ENCODE peak calls at places on chromosomes 1 and 21, in six cellular contexts. R is T-helper 9 cell; N is left ventricle myocardium superior; S is T-helper 2 cell treated with Interferon-gamma antibody and Interleukin-4, amounts not matched to agents 5 μg/mL and 100 μg/mL, for 36 hours; Q is AG08396; G is ureter. L is an unnamed sample.

GRCh38 chr1:42146916-42147320 is 6.3 kb upstream of the GUCA2B start:
- DNase-seq in S (peak), N (peak), R (peak), Q (peak), G (peak), L (no peak)

GRCh38 chr1:212951058-212951923 is 950 bp downstream of the VASH2 start:
- DNase-seq in S (no peak), N (no peak), G (no peak), R (no peak), Q (peak), L (no peak)

GRCh38 chr1:161013591-161014513 is 7.1 kb downstream of the F11R start:
- DNase-seq in R (peak), G (peak), N (peak), Q (peak), S (peak), L (peak)

GRCh38 chr1:53349968-53350852 is 22.3 kb upstream of the LRP8 start:
- DNase-seq in R (no peak), S (no peak), Q (no peak), N (no peak), G (peak), L (peak)

GRCh38 chr1:161351482-161351881 is 16.2 kb downstream of the CFAP126 start:
- DNase-seq in G (no peak), S (no peak), R (no peak), N (no peak), Q (no peak), L (no peak)

GRCh38 chr1:33753087-33753856 is 110.6 kb upstream of the HMGB4 start:
- DNase-seq in N (no peak), G (peak), R (no peak), S (no peak), Q (no peak), L (no peak)

GRCh38 chr1:156667610-156667967 is 9.6 kb downstream of the NES start:
- DNase-seq in Q (no peak), S (no peak), G (no peak), N (peak), R (no peak), L (peak)

GRCh38 chr1:245698116-245698515 is 543.3 kb downstream of the KIF26B start:
- DNase-seq in N (no peak), S (no peak), Q (no peak), R (no peak), G (no peak), L (no peak)

GRCh38 chr1:219443763-219444162 is 169.1 kb downstream of the ZC3H11B start:
- DNase-seq in S (no peak), G (no peak), N (no peak), Q (no peak), R (no peak), L (no peak)

GRCh38 chr1:17886838-17887441 is 131.8 kb downstream of the ACTL8 start:
- DNase-seq in Q (no peak), R (no peak), N (no peak), S (no peak), G (no peak), L (no peak)

GRCh38 chr1:81820761-81821160 is 20.0 kb downstream of the ADGRL2 start:
- DNase-seq in N (no peak), S (no peak), R (no peak), G (no peak), Q (no peak), L (no peak)

GRCh38 chr1:236766506-236766905 is 28.6 kb upstream of the MTR start:
- DNase-seq in Q (no peak), R (no peak), N (no peak), G (no peak), S (no peak), L (no peak)

GRCh38 chr1:100354971-100355394 is 2.7 kb downstream of the CDC14A start:
- DNase-seq in G (peak), R (no peak), N (no peak), S (no peak), Q (no peak), L (no peak)

GRCh38 chr1:183569801-183570200 is 20.5 kb downstream of the NCF2 start:
- DNase-seq in Q (no peak), G (no peak), N (no peak), R (no peak), S (no peak), L (no peak)

GRCh38 chr21:32514275-32515055 is 70.9 kb downstream of the TCP10L start:
- DNase-seq in S (no peak), R (no peak), Q (no peak), G (no peak), N (no peak), L (no peak)

GRCh38 chr1:209344146-209344545 is 239.4 kb upstream of the CAMK1G start:
- DNase-seq in Q (no peak), R (no peak), N (no peak), S (no peak), G (no peak), L (no peak)

GRCh38 chr1:26153966-26154572 is 4.8 kb upstream of the FAM110D start:
- DNase-seq in G (no peak), N (no peak), R (no peak), S (no peak), Q (no peak), L (no peak)

GRCh38 chr1:16145030-16145987 is 10.6 kb downstream of the EPHA2 start:
- DNase-seq in G (peak), S (no peak), N (peak), R (no peak), Q (peak), L (peak)

GRCh38 chr21:25953659-25954058 is 216.9 kb downstream of the APP start:
- DNase-seq in G (no peak), R (no peak), Q (no peak), S (no peak), N (no peak), L (no peak)

GRCh38 chr1:85200870-85201339 is at the start of gene SYDE2:
- DNase-seq in S (peak), Q (peak), G (peak), N (peak), R (peak), L (peak)

GRCh38 chr1:58749646-58750045 is 34.2 kb downstream of the JUN start:
- DNase-seq in Q (no peak), G (no peak), N (no peak), R (no peak), S (no peak), L (no peak)

GRCh38 chr1:63902844-63903589 is 129.2 kb downstream of the ROR1 start:
- DNase-seq in G (no peak), N (no peak), R (no peak), Q (no peak), S (no peak), L (no peak)

GRCh38 chr1:27638805-27639204 is 3.8 kb upstream of the FGR start:
- DNase-seq in S (no peak), R (no peak), G (no peak), N (no peak), Q (no peak), L (no peak)

GRCh38 chr1:155324717-155325595 is 4.3 kb downstream of the RUSC1 start:
- DNase-seq in R (no peak), N (peak), Q (peak), G (peak), S (no peak), L (peak)

GRCh38 chr1:214862421-214862820 is 220.1 kb upstream of the KCNK2 start:
- DNase-seq in S (no peak), G (no peak), Q (no peak), N (no peak), R (no peak), L (no peak)

GRCh38 chr1:4221107-4221506 is 321.0 kb upstream of the C1orf174 start:
- DNase-seq in S (no peak), Q (no peak), R (no peak), G (no peak), N (no peak), L (no peak)

GRCh38 chr1:9406111-9406510 is 113.4 kb downstream of the SPSB1 start:
- DNase-seq in N (no peak), R (no peak), Q (no peak), G (no peak), S (no peak), L (no peak)

GRCh38 chr1:246597340-246597739 is 31.1 kb downstream of the CNST start:
- DNase-seq in N (no peak), S (no peak), Q (peak), R (no peak), G (peak), L (no peak)

GRCh38 chr1:30879940-30880339 is 28.6 kb downstream of the SDC3 start:
- DNase-seq in R (no peak), G (no peak), N (no peak), Q (no peak), S (no peak), L (no peak)

GRCh38 chr21:31975491-31975890 is 102.7 kb downstream of the HUNK start:
- DNase-seq in Q (no peak), S (no peak), R (no peak), G (no peak), N (no peak), L (no peak)

GRCh38 chr1:24393892-24394291 is 19.7 kb downstream of the STPG1 start:
- DNase-seq in Q (peak), N (no peak), G (no peak), R (no peak), S (no peak), L (no peak)

GRCh38 chr1:241582921-241583321 is 50.7 kb downstream of the KMO start:
- DNase-seq in G (no peak), R (no peak), N (no peak), S (no peak), Q (no peak), L (no peak)

GRCh38 chr21:36134820-36135390 is at the start of gene CBR3:
- DNase-seq in G (peak), N (peak), S (peak), R (peak), Q (peak), L (peak)

GRCh38 chr1:6098303-6099215 is 52.9 kb downstream of the KCNAB2 start:
- DNase-seq in N (peak), Q (peak), G (no peak), R (no peak), S (no peak), L (peak)

GRCh38 chr1:167518331-167518700 is at the start of gene CD247:
- DNase-seq in R (peak), Q (no peak), G (no peak), S (peak), N (no peak), L (no peak)

GRCh38 chr1:246647113-246647512 is 77.1 kb upstream of the SCCPDH start:
- DNase-seq in N (peak), G (no peak), Q (peak), R (no peak), S (no peak), L (peak)